ENCODE peak calls at places on chromosomes 2 and 18, in eight cellular contexts. One of them, this sample, is unnamed.

GRCh38 chr18:76351961-76352581 is 143.0 kb downstream of the ZNF516 start:
- ATAC-seq in activated CD8-positive, alpha-beta T cell treated with anti-CD3 and anti-CD28 coated beads for 36 hours: peak
- ATAC-seq in naive thymus-derived CD8-positive, alpha-beta T cell: no peak
- ATAC-seq in HCT116: no peak
- ATAC-seq in psoas muscle: peak
- ATAC-seq in T-helper 17 cell: no peak
- ATAC-seq in heart left ventricle: peak
- ATAC-seq in T-cell: no peak
- ATAC-seq in this sample: peak

GRCh38 chr2:95685513-95685912 is 93.7 kb downstream of the TRIM43 start:
- ATAC-seq in activated CD8-positive, alpha-beta T cell treated with anti-CD3 and anti-CD28 coated beads for 36 hours: no peak
- ATAC-seq in naive thymus-derived CD8-positive, alpha-beta T cell: no peak
- ATAC-seq in HCT116: no peak
- ATAC-seq in psoas muscle: no peak
- ATAC-seq in T-helper 17 cell: no peak
- ATAC-seq in heart left ventricle: no peak
- ATAC-seq in T-cell: no peak
- ATAC-seq in this sample: no peak

GRCh38 chr2:48227617-48228344 is 302.2 kb upstream of the STON1 start:
- ATAC-seq in activated CD8-positive, alpha-beta T cell treated with anti-CD3 and anti-CD28 coated beads for 36 hours: no peak
- ATAC-seq in naive thymus-derived CD8-positive, alpha-beta T cell: no peak
- ATAC-seq in HCT116: no peak
- ATAC-seq in psoas muscle: no peak
- ATAC-seq in T-helper 17 cell: no peak
- ATAC-seq in heart left ventricle: no peak
- ATAC-seq in T-cell: no peak
- ATAC-seq in this sample: no peak

GRCh38 chr2:107570876-107571275 is 255.8 kb upstream of the RGPD4 start:
- ATAC-seq in activated CD8-positive, alpha-beta T cell treated with anti-CD3 and anti-CD28 coated beads for 36 hours: no peak
- ATAC-seq in naive thymus-derived CD8-positive, alpha-beta T cell: no peak
- ATAC-seq in HCT116: no peak
- ATAC-seq in psoas muscle: no peak
- ATAC-seq in T-helper 17 cell: no peak
- ATAC-seq in heart left ventricle: no peak
- ATAC-seq in T-cell: no peak
- ATAC-seq in this sample: no peak

GRCh38 chr2:105068875-105069274 is 31.0 kb downstream of the MRPS9 start:
- ATAC-seq in activated CD8-positive, alpha-beta T cell treated with anti-CD3 and anti-CD28 coated beads for 36 hours: no peak
- ATAC-seq in naive thymus-derived CD8-positive, alpha-beta T cell: no peak
- ATAC-seq in HCT116: no peak
- ATAC-seq in psoas muscle: no peak
- ATAC-seq in T-helper 17 cell: no peak
- ATAC-seq in heart left ventricle: no peak
- ATAC-seq in T-cell: no peak
- ATAC-seq in this sample: no peak

GRCh38 chr2:75605770-75606535 is 40.6 kb upstream of the MRPL19 start:
- ATAC-seq in activated CD8-positive, alpha-beta T cell treated with anti-CD3 and anti-CD28 coated beads for 36 hours: no peak
- ATAC-seq in naive thymus-derived CD8-positive, alpha-beta T cell: no peak
- ATAC-seq in HCT116: no peak
- ATAC-seq in psoas muscle: no peak
- ATAC-seq in T-helper 17 cell: no peak
- ATAC-seq in heart left ventricle: no peak
- ATAC-seq in T-cell: no peak
- ATAC-seq in this sample: peak

GRCh38 chr2:197941715-197942114 is 137.3 kb downstream of the PLCL1 start:
- ATAC-seq in activated CD8-positive, alpha-beta T cell treated with anti-CD3 and anti-CD28 coated beads for 36 hours: no peak
- ATAC-seq in naive thymus-derived CD8-positive, alpha-beta T cell: no peak
- ATAC-seq in HCT116: no peak
- ATAC-seq in psoas muscle: no peak
- ATAC-seq in T-helper 17 cell: no peak
- ATAC-seq in heart left ventricle: no peak
- ATAC-seq in T-cell: no peak
- ATAC-seq in this sample: no peak

GRCh38 chr2:191355170-191355758 is 110.1 kb downstream of the MYO1B start:
- ATAC-seq in activated CD8-positive, alpha-beta T cell treated with anti-CD3 and anti-CD28 coated beads for 36 hours: no peak
- ATAC-seq in naive thymus-derived CD8-positive, alpha-beta T cell: no peak
- ATAC-seq in HCT116: no peak
- ATAC-seq in psoas muscle: no peak
- ATAC-seq in T-helper 17 cell: no peak
- ATAC-seq in heart left ventricle: no peak
- ATAC-seq in T-cell: no peak
- ATAC-seq in this sample: no peak

GRCh38 chr2:54471221-54471711 is 15.1 kb downstream of the SPTBN1 start:
- ATAC-seq in activated CD8-positive, alpha-beta T cell treated with anti-CD3 and anti-CD28 coated beads for 36 hours: no peak
- ATAC-seq in naive thymus-derived CD8-positive, alpha-beta T cell: no peak
- ATAC-seq in HCT116: peak
- ATAC-seq in psoas muscle: peak
- ATAC-seq in T-helper 17 cell: no peak
- ATAC-seq in heart left ventricle: peak
- ATAC-seq in T-cell: no peak
- ATAC-seq in this sample: peak

This sample was measured in SK-N-SH treated with all-trans-retinoic acid at 6 μM for 48 hours.